ENCODE peak calls at places on chromosome 6, in five cellular contexts. One of them, this sample, is unnamed. For H3K4me1, the result is how much of the 10 kb centered on the place peaks cover.

GRCh38 chr6:164014716-164015484 is 600.4 kb downstream of the QKI start:
- DNase-seq in ovary: no peak
- DNase-seq in SJSA1: no peak
- DNase-seq in PC-3: no peak
- DNase-seq in uterus: no peak
- DNase-seq in this sample: no peak

GRCh38 chr6:157791461-157791860 is 31.6 kb upstream of the SNX9 start:
- DNase-seq in ovary: no peak
- DNase-seq in SJSA1: no peak
- DNase-seq in PC-3: no peak
- DNase-seq in uterus: no peak
- DNase-seq in this sample: no peak

GRCh38 chr6:149060985-149061760 is 256.3 kb upstream of the TAB2 start:
- DNase-seq in ovary: no peak
- DNase-seq in SJSA1: peak
- DNase-seq in PC-3: peak
- DNase-seq in uterus: no peak
- DNase-seq in this sample: no peak

GRCh38 chr6:96626749-96627353 is 63.9 kb downstream of the FHL5 start:
- DNase-seq in ovary: no peak
- DNase-seq in SJSA1: no peak
- DNase-seq in PC-3: peak
- DNase-seq in uterus: no peak
- DNase-seq in this sample: no peak

GRCh38 chr6:112574190-112574589 is 227.1 kb downstream of the RFPL4B start:
- DNase-seq in ovary: no peak
- DNase-seq in SJSA1: no peak
- DNase-seq in PC-3: no peak
- DNase-seq in uterus: no peak
- DNase-seq in this sample: no peak

GRCh38 chr6:130890531-130890950 is 63.3 kb downstream of the SMLR1 start:
- DNase-seq in ovary: no peak
- DNase-seq in SJSA1: no peak
- DNase-seq in PC-3: peak
- DNase-seq in uterus: no peak
- DNase-seq in this sample: no peak

GRCh38 chr6:157181649-157182048 is 141.7 kb downstream of the TMEM242 start:
- DNase-seq in ovary: no peak
- DNase-seq in SJSA1: no peak
- DNase-seq in PC-3: peak
- DNase-seq in uterus: no peak
- DNase-seq in this sample: no peak

GRCh38 chr6:79028641-79029314 is 49.3 kb downstream of the PHIP start:
- DNase-seq in ovary: no peak
- DNase-seq in SJSA1: no peak
- DNase-seq in PC-3: no peak
- DNase-seq in uterus: no peak
- DNase-seq in this sample: no peak

GRCh38 chr6:167345348-167345747 is 20.5 kb downstream of the TTLL2 start:
- DNase-seq in ovary: no peak
- DNase-seq in SJSA1: no peak
- DNase-seq in PC-3: no peak
- DNase-seq in uterus: no peak
- DNase-seq in this sample: no peak

GRCh38 chr6:106360410-106360988 is at the start of gene CRYBG1:
- DNase-seq in ovary: peak
- DNase-seq in SJSA1: peak
- DNase-seq in PC-3: peak
- DNase-seq in uterus: no peak
- DNase-seq in this sample: peak

GRCh38 chr6:125717120-125717731 is 32.2 kb upstream of the HEY2 start:
- DNase-seq in ovary: no peak
- DNase-seq in SJSA1: no peak
- DNase-seq in PC-3: no peak
- DNase-seq in uterus: no peak
- DNase-seq in this sample: no peak

GRCh38 chr6:41488392-41489129 is 57.6 kb upstream of the FOXP4 start:
- DNase-seq in ovary: peak
- DNase-seq in SJSA1: peak
- DNase-seq in PC-3: no peak
- DNase-seq in uterus: peak
- DNase-seq in this sample: peak

GRCh38 chr6:74574794-74575193 is 631.1 kb downstream of the COL12A1 start:
- DNase-seq in ovary: no peak
- DNase-seq in SJSA1: no peak
- DNase-seq in PC-3: peak
- DNase-seq in uterus: no peak
- DNase-seq in this sample: no peak

GRCh38 chr6:156767603-156768467 is 9.3 kb upstream of the ARID1B start:
- DNase-seq in ovary: no peak
- DNase-seq in SJSA1: no peak
- DNase-seq in PC-3: no peak
- DNase-seq in uterus: no peak
- DNase-seq in this sample: no peak

GRCh38 chr6:133623621-133624020 is 265.3 kb upstream of the TCF21 start:
- DNase-seq in ovary: no peak
- DNase-seq in SJSA1: no peak
- DNase-seq in PC-3: peak
- DNase-seq in uterus: no peak
- DNase-seq in this sample: no peak

GRCh38 chr6:150153905-150154492 is 11.2 kb downstream of the PPP1R14C start:
- DNase-seq in ovary: no peak
- DNase-seq in SJSA1: no peak
- DNase-seq in PC-3: peak
- DNase-seq in uterus: no peak
- DNase-seq in this sample: no peak
- H3K4me1 ChIP-seq in ovary: under half
- H3K4me1 ChIP-seq in SJSA1: under half
- H3K4me1 ChIP-seq in PC-3: under half
- H3K4me1 ChIP-seq in uterus: under half
- H3K4me1 ChIP-seq in this sample: under half

DNA sequence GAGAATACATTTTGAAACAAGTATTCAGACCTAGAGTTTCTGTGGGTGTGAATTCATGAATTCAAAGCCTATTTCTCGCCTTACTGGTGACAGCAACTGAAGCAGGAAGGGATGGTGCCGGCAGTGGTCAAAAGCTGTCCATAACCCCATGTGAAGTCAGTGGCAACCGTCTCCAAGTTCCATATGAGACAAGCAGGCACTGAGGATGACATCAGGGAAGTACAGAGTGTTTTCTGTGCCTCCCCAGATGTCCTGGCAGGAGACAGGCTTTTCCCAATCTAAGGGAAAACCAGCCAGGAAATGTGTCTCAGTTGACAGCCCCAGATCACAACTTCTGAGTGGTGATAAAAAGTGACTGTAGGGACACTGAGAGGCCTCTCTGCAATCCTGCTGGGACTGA is 66.6 kb downstream of the HIVEP2 start:
- DNase-seq in ovary: no peak
- DNase-seq in SJSA1: no peak
- DNase-seq in PC-3: no peak
- DNase-seq in uterus: no peak
- DNase-seq in this sample: no peak
- H3K4me1 ChIP-seq in ovary: under half
- H3K4me1 ChIP-seq in SJSA1: under half
- H3K4me1 ChIP-seq in PC-3: under half
- H3K4me1 ChIP-seq in uterus: under half
- H3K4me1 ChIP-seq in this sample: half or more

GRCh38 chr6:4916954-4917561 is 86.8 kb downstream of the RPP40 start:
- DNase-seq in ovary: no peak
- DNase-seq in SJSA1: no peak
- DNase-seq in PC-3: no peak
- DNase-seq in uterus: no peak
- DNase-seq in this sample: no peak

GRCh38 chr6:4922488-4923037 is 81.3 kb downstream of the RPP40 start:
- DNase-seq in ovary: no peak
- DNase-seq in SJSA1: no peak
- DNase-seq in PC-3: no peak
- DNase-seq in uterus: no peak
- DNase-seq in this sample: no peak

GRCh38 chr6:4924872-4925271 is 79.0 kb downstream of the RPP40 start:
- DNase-seq in ovary: no peak
- DNase-seq in SJSA1: no peak
- DNase-seq in PC-3: peak
- DNase-seq in uterus: no peak
- DNase-seq in this sample: no peak

GRCh38 chr6:4925580-4925979 is 78.3 kb downstream of the RPP40 start:
- DNase-seq in ovary: no peak
- DNase-seq in SJSA1: no peak
- DNase-seq in PC-3: no peak
- DNase-seq in uterus: no peak
- DNase-seq in this sample: no peak

GRCh38 chr6:4920914-4921410 is 82.9 kb downstream of the RPP40 start:
- DNase-seq in ovary: no peak
- DNase-seq in SJSA1: no peak
- DNase-seq in PC-3: peak
- DNase-seq in uterus: no peak
- DNase-seq in this sample: no peak
- H3K4me1 ChIP-seq in ovary: under half
- H3K4me1 ChIP-seq in SJSA1: under half
- H3K4me1 ChIP-seq in PC-3: under half
- H3K4me1 ChIP-seq in uterus: under half
- H3K4me1 ChIP-seq in this sample: under half

GRCh38 chr6:33693186-33694158 is 18.0 kb downstream of the UQCC2 start:
- DNase-seq in ovary: no peak
- DNase-seq in SJSA1: no peak
- DNase-seq in PC-3: no peak
- DNase-seq in uterus: no peak
- DNase-seq in this sample: no peak

GRCh38 chr6:33691456-33692077 is 19.9 kb downstream of the UQCC2 start:
- DNase-seq in ovary: no peak
- DNase-seq in SJSA1: no peak
- DNase-seq in PC-3: no peak
- DNase-seq in uterus: no peak
- DNase-seq in this sample: no peak

GRCh38 chr6:33694401-33694931 is 17.0 kb downstream of the UQCC2 start:
- DNase-seq in ovary: no peak
- DNase-seq in SJSA1: peak
- DNase-seq in PC-3: peak
- DNase-seq in uterus: peak
- DNase-seq in this sample: no peak

GRCh38 chr6:33692078-33692759 is 19.3 kb downstream of the UQCC2 start:
- DNase-seq in ovary: no peak
- DNase-seq in SJSA1: no peak
- DNase-seq in PC-3: peak
- DNase-seq in uterus: no peak
- DNase-seq in this sample: no peak

GRCh38 chr6:33692760-33693158 is 18.7 kb downstream of the UQCC2 start:
- DNase-seq in ovary: no peak
- DNase-seq in SJSA1: no peak
- DNase-seq in PC-3: no peak
- DNase-seq in uterus: no peak
- DNase-seq in this sample: peak
- H3K4me1 ChIP-seq in ovary: under half
- H3K4me1 ChIP-seq in SJSA1: half or more
- H3K4me1 ChIP-seq in PC-3: half or more
- H3K4me1 ChIP-seq in uterus: under half
- H3K4me1 ChIP-seq in this sample: half or more

GRCh38 chr6:71394001-71394432 is 105.4 kb downstream of the OGFRL1 start:
- DNase-seq in ovary: no peak
- DNase-seq in SJSA1: no peak
- DNase-seq in PC-3: peak
- DNase-seq in uterus: no peak
- DNase-seq in this sample: no peak

GRCh38 chr6:71395731-71396409 is 107.3 kb downstream of the OGFRL1 start:
- DNase-seq in ovary: no peak
- DNase-seq in SJSA1: no peak
- DNase-seq in PC-3: no peak
- DNase-seq in uterus: no peak
- DNase-seq in this sample: no peak

GRCh38 chr6:71392286-71392685 is 103.7 kb downstream of the OGFRL1 start:
- DNase-seq in ovary: no peak
- DNase-seq in SJSA1: no peak
- DNase-seq in PC-3: no peak
- DNase-seq in uterus: no peak
- DNase-seq in this sample: no peak

GRCh38 chr6:71391126-71391525 is 102.5 kb downstream of the OGFRL1 start:
- DNase-seq in ovary: no peak
- DNase-seq in SJSA1: no peak
- DNase-seq in PC-3: no peak
- DNase-seq in uterus: no peak
- DNase-seq in this sample: no peak

GRCh38 chr6:71393471-71393870 is 104.9 kb downstream of the OGFRL1 start:
- DNase-seq in ovary: no peak
- DNase-seq in SJSA1: no peak
- DNase-seq in PC-3: peak
- DNase-seq in uterus: no peak
- DNase-seq in this sample: no peak
- H3K4me1 ChIP-seq in ovary: under half
- H3K4me1 ChIP-seq in SJSA1: half or more
- H3K4me1 ChIP-seq in PC-3: under half
- H3K4me1 ChIP-seq in uterus: under half
- H3K4me1 ChIP-seq in this sample: half or more

This sample was measured in psoas muscle.